ENCODE peak calls at places on chromosome 4, in seven cellular contexts. T, B, O, C, K, P and E are unnamed samples. For H3K79me2, the result is how much of the 10 kb centered on the place peaks cover.

GRCh38 chr4:2480649-2481048 is 11.7 kb downstream of the RNF4 start:
- DNase-seq in T (no peak), B (no peak), O (no peak), C (no peak), K (no peak), P (no peak), E (no peak)

GRCh38 chr4:41433361-41433760 is 104.6 kb upstream of the LIMCH1 start:
- DNase-seq in T (no peak), B (no peak), O (no peak), C (no peak), K (no peak), P (no peak), E (no peak)

GRCh38 chr4:8698341-8699062 is 105.9 kb downstream of the CPZ start:
- DNase-seq in T (no peak), B (no peak), O (no peak), C (no peak), K (no peak), P (no peak), E (no peak)

GRCh38 chr4:164997941-164998340 is 20.5 kb upstream of the TRIM61 start:
- DNase-seq in T (no peak), B (no peak), O (no peak), C (no peak), K (no peak), P (no peak), E (no peak)

GRCh38 chr4:8740666-8741395 is 130.8 kb downstream of the HMX1 start:
- DNase-seq in T (no peak), B (peak), O (no peak), C (no peak), K (no peak), P (no peak), E (no peak)

GRCh38 chr4:183541081-183542045 is 36.5 kb downstream of the ING2 start:
- DNase-seq in T (no peak), B (peak), O (peak), C (no peak), K (peak), P (peak), E (no peak)

GRCh38 chr4:129862461-129862860 is 766.5 kb downstream of the C4orf33 start:
- DNase-seq in T (no peak), B (peak), O (no peak), C (no peak), K (peak), P (peak), E (no peak)

GRCh38 chr4:48970471-48970921 is 15.6 kb upstream of the CWH43 start:
- DNase-seq in T (no peak), B (no peak), O (no peak), C (no peak), K (no peak), P (no peak), E (no peak)

GRCh38 chr4:78288327-78288726 is 231.2 kb downstream of the FRAS1 start:
- DNase-seq in T (no peak), B (no peak), O (no peak), C (no peak), K (no peak), P (no peak), E (no peak)

GRCh38 chr4:102308032-102308799 is 37.1 kb downstream of the SLC39A8 start:
- DNase-seq in T (no peak), B (peak), O (no peak), C (peak), K (no peak), P (no peak), E (peak)

GRCh38 chr4:156101571-156101970 is 147.9 kb upstream of the CTSO start:
- DNase-seq in T (no peak), B (no peak), O (no peak), C (no peak), K (no peak), P (no peak), E (no peak)

GRCh38 chr4:121484633-121485032 is 103.8 kb upstream of the QRFPR start:
- DNase-seq in T (peak), B (peak), O (no peak), C (peak), K (peak), P (peak), E (peak)

GRCh38 chr4:114237997-114238396 is 258.6 kb upstream of the ARSJ start:
- DNase-seq in T (no peak), B (no peak), O (no peak), C (no peak), K (no peak), P (no peak), E (no peak)

GRCh38 chr4:119046263-119046662 is 89.4 kb upstream of the MYOZ2 start:
- DNase-seq in T (peak), B (no peak), O (no peak), C (no peak), K (no peak), P (no peak), E (no peak)

GRCh38 chr4:15295421-15296162 is 132.2 kb upstream of the C1QTNF7 start:
- DNase-seq in T (no peak), B (peak), O (no peak), C (no peak), K (no peak), P (no peak), E (no peak)

GRCh38 chr4:186494496-186494895 is 60.9 kb downstream of the MTNR1A start:
- DNase-seq in T (no peak), B (no peak), O (no peak), C (no peak), K (no peak), P (no peak), E (no peak)

GRCh38 chr4:108546728-108547127 is 73.6 kb upstream of the RPL34 start:
- DNase-seq in T (no peak), B (no peak), O (no peak), C (no peak), K (no peak), P (no peak), E (no peak)
- H3K4me2 ChIP-seq in T (no peak), B (no peak), O (no peak), C (no peak), K (no peak), P (no peak), E (no peak)

DNA sequence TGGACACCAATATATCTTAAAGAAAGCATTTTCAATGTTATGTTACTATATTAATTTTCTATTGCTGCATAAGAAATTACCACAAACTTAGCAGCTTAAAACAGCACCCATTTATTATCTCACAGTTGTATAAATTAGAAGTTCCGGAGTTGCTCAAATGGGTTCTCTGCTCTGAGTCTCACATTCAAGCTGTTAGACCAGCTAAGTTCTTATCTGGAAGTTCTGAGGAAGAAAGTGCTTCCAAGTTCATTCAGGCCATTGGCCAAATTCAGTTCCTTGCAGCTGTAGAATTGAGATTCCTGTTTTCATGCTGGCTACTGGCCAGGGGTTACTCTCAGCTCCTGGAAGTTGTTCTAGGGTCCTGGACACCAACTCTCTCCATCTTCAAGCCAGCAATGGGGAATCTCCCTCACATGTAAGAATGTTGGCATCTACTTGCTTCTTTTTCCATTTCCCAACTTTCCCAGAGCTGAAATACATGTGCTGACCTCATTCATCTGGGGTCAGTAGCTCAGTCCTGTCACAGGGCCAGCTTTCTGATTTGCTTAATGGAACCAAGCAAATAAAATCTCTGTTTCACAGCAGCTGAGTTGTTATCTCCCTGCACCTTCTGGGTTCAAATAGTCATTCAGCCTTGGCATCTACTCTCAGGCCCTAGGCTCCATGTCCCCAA is 99.6 kb upstream of the INTU start:
- DNase-seq in T (no peak), B (no peak), O (no peak), C (no peak), K (no peak), P (no peak), E (no peak)
- H3K79me2 ChIP-seq in T (under half), B (under half), O (under half), C (under half), K (under half), P (under half), E (under half)

GRCh38 chr4:111268769-111269414 is 646.0 kb upstream of the PITX2 start:
- DNase-seq in T (peak), B (no peak), O (no peak), C (no peak), K (no peak), P (no peak), E (no peak)
- H3K4me3 ChIP-seq in T (no peak), B (no peak), O (no peak), C (no peak), K (no peak), P (no peak), E (no peak)

GRCh38 chr4:67883902-67884301 is at the start of gene TMPRSS11D:
- DNase-seq in T (no peak), B (no peak), O (no peak), C (no peak), K (no peak), P (no peak), E (no peak)

GRCh38 chr4:67879486-67879885 is 4.3 kb downstream of the TMPRSS11D start:
- DNase-seq in T (no peak), B (no peak), O (no peak), C (no peak), K (no peak), P (no peak), E (no peak)

GRCh38 chr4:67877086-67877485 is 6.7 kb downstream of the TMPRSS11D start:
- DNase-seq in T (no peak), B (no peak), O (no peak), C (no peak), K (no peak), P (no peak), E (no peak)

GRCh38 chr4:67883463-67883862 is 339 bp downstream of the TMPRSS11D start:
- DNase-seq in T (no peak), B (no peak), O (no peak), C (no peak), K (no peak), P (no peak), E (no peak)

DNA sequence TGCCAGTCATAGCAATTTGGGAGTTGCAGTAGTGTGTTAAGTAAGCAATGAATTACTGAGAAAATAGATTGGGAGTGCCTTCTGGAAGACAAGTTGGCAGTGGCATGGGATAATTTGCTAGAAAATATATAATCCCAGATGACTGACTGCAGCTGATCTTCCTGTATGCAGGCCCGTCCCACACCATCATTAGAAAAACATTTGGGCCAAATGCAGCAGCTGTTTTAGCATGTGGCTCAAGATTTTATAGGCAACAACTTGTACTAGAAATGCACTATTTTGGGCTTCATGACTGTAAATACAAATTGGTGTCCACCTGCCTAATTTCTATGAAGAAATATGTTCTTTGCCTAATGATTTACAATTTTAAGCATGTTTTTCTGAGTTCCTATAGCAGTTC is 2.6 kb downstream of the TMPRSS11D start:
- DNase-seq in T (no peak), B (no peak), O (no peak), C (no peak), K (no peak), P (no peak), E (no peak)
- H3K4me2 ChIP-seq in T (no peak), B (no peak), O (no peak), C (no peak), K (peak), P (no peak), E (no peak)

DNA sequence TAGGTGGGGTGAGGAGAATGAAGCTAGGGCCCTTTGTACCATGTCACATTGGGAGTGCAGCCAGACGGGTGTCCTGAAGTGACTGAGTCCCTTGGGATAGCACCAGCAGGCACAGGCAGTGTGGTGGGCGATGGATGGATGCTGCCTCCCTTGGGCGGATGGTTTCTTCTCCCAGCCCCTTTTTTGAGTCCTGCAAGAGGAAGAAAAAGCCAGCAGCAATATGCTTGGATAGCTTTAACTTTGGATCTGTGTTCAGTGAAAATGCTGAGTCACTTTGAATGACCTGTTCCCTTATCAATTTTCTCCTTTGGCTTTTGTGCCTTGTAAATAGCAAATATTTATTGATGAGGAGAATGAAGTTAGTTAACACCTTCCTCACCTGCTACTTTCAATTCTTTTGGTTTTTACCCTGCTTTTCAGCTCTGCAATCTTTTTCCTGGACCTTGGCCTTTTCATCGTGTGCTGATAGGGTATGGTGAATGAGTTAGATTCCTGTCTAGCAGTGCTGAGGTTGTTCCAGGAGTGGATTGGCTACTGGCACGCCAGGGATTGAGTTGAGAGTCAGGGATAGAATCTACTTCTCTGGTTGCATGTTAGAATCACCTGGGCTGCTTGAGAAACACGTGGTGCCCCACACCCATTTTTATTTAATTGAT is 10.2 kb downstream of the DCUN1D4 start:
- DNase-seq in T (no peak), B (peak), O (no peak), C (no peak), K (no peak), P (peak), E (no peak)
- H3K79me2 ChIP-seq in T (half or more), B (half or more), O (under half), C (half or more), K (half or more), P (half or more), E (under half)

GRCh38 chr4:168877779-168878491 is 132.1 kb downstream of the CBR4 start:
- DNase-seq in T (no peak), B (peak), O (no peak), C (peak), K (peak), P (peak), E (no peak)

GRCh38 chr4:168879178-168879577 is 130.9 kb downstream of the CBR4 start:
- DNase-seq in T (no peak), B (no peak), O (no peak), C (no peak), K (no peak), P (no peak), E (no peak)

GRCh38 chr4:168880087-168880675 is 129.9 kb downstream of the CBR4 start:
- DNase-seq in T (no peak), B (no peak), O (no peak), C (no peak), K (no peak), P (no peak), E (no peak)

GRCh38 chr4:168876106-168876505 is 133.9 kb downstream of the CBR4 start:
- DNase-seq in T (no peak), B (no peak), O (no peak), C (no peak), K (no peak), P (no peak), E (no peak)

GRCh38 chr4:168877407-168877778 is 132.7 kb downstream of the CBR4 start:
- DNase-seq in T (no peak), B (no peak), O (no peak), C (no peak), K (no peak), P (peak), E (no peak)
- H3K4me3 ChIP-seq in T (no peak), B (no peak), O (peak), C (peak), K (peak), P (peak), E (no peak)

GRCh38 chr4:89528525-89529133 is 221.0 kb upstream of the GPRIN3 start:
- DNase-seq in T (no peak), B (no peak), O (no peak), C (no peak), K (no peak), P (no peak), E (no peak)
- H3K4me2 ChIP-seq in T (no peak), B (no peak), O (no peak), C (no peak), K (no peak), P (no peak), E (no peak)